ENCODE peak calls at places on chromosomes 12 and 14, in seven cellular contexts. One of them, this sample, is unnamed.

GRCh38 chr12:87988534-87988933 is 40.7 kb downstream of the C12orf50 start:
- DNase-seq in A549: no peak
- DNase-seq in HCT116: no peak
- DNase-seq in GM12878: no peak
- DNase-seq in SK-N-SH: peak; percentile 14
- DNase-seq in HepG2: no peak
- DNase-seq in GM23338: no peak
- DNase-seq in this sample: no peak

GRCh38 chr14:74472590-74472989 is 20.5 kb downstream of the NPC2 start:
- DNase-seq in A549: no peak
- DNase-seq in HCT116: no peak
- DNase-seq in GM12878: no peak
- DNase-seq in SK-N-SH: no peak
- DNase-seq in HepG2: no peak
- DNase-seq in GM23338: no peak
- DNase-seq in this sample: no peak

GRCh38 chr12:27709932-27710591 is 570 bp upstream of the MRPS35 start:
- DNase-seq in A549: no peak
- DNase-seq in HCT116: no peak
- DNase-seq in GM12878: peak; percentile 9
- DNase-seq in SK-N-SH: no peak
- DNase-seq in HepG2: peak; percentile 66
- DNase-seq in GM23338: no peak
- DNase-seq in this sample: no peak

GRCh38 chr12:49502590-49502989 is 36.2 kb upstream of the KCNH3 start:
- DNase-seq in A549: no peak
- DNase-seq in HCT116: no peak
- DNase-seq in GM12878: no peak
- DNase-seq in SK-N-SH: no peak
- DNase-seq in HepG2: no peak
- DNase-seq in GM23338: no peak
- DNase-seq in this sample: no peak

GRCh38 chr14:89992273-89992672 is 36.5 kb downstream of the TDP1 start:
- DNase-seq in A549: no peak
- DNase-seq in HCT116: no peak
- DNase-seq in GM12878: no peak
- DNase-seq in SK-N-SH: no peak
- DNase-seq in HepG2: no peak
- DNase-seq in GM23338: no peak
- DNase-seq in this sample: no peak

GRCh38 chr12:107917912-107918800 is 143.7 kb downstream of the ASCL4 start:
- DNase-seq in A549: peak; percentile 54
- DNase-seq in HCT116: peak; percentile 32
- DNase-seq in GM12878: no peak
- DNase-seq in SK-N-SH: peak; percentile 69
- DNase-seq in HepG2: peak; percentile 23
- DNase-seq in GM23338: peak; percentile 89
- DNase-seq in this sample: peak; percentile 5

GRCh38 chr12:70393787-70394519 is 27.9 kb downstream of the KCNMB4 start:
- DNase-seq in A549: no peak
- DNase-seq in HCT116: no peak
- DNase-seq in GM12878: no peak
- DNase-seq in SK-N-SH: no peak
- DNase-seq in HepG2: no peak
- DNase-seq in GM23338: no peak
- DNase-seq in this sample: no peak

GRCh38 chr12:12946686-12947355 is 5.1 kb downstream of the GPRC5D start:
- DNase-seq in A549: no peak
- DNase-seq in HCT116: no peak
- DNase-seq in GM12878: no peak
- DNase-seq in SK-N-SH: no peak
- DNase-seq in HepG2: peak; percentile 89
- DNase-seq in GM23338: no peak
- DNase-seq in this sample: no peak

GRCh38 chr14:22901799-22902198 is 17.1 kb downstream of the RBM23 start:
- DNase-seq in A549: no peak
- DNase-seq in HCT116: no peak
- DNase-seq in GM12878: no peak
- DNase-seq in SK-N-SH: no peak
- DNase-seq in HepG2: no peak
- DNase-seq in GM23338: no peak
- DNase-seq in this sample: no peak

GRCh38 chr12:113347892-113348291 is 10.5 kb upstream of the PLBD2 start:
- DNase-seq in A549: no peak
- DNase-seq in HCT116: no peak
- DNase-seq in GM12878: no peak
- DNase-seq in SK-N-SH: no peak
- DNase-seq in HepG2: no peak
- DNase-seq in GM23338: no peak
- DNase-seq in this sample: no peak

GRCh38 chr14:91138511-91139359 is 24.9 kb downstream of the DGLUCY start:
- DNase-seq in A549: peak; percentile 28
- DNase-seq in HCT116: no peak
- DNase-seq in GM12878: no peak
- DNase-seq in SK-N-SH: no peak
- DNase-seq in HepG2: peak; percentile 40
- DNase-seq in GM23338: peak; percentile 80
- DNase-seq in this sample: peak; percentile 67

GRCh38 chr12:69243099-69244084 is 4.0 kb downstream of the CPSF6 start:
- DNase-seq in A549: no peak
- DNase-seq in HCT116: no peak
- DNase-seq in GM12878: peak; percentile 41
- DNase-seq in SK-N-SH: no peak
- DNase-seq in HepG2: no peak
- DNase-seq in GM23338: no peak
- DNase-seq in this sample: no peak

GRCh38 chr12:34292736-34293625 is 270.7 kb downstream of the ALG10 start:
- DNase-seq in A549: no peak
- DNase-seq in HCT116: no peak
- DNase-seq in GM12878: no peak
- DNase-seq in SK-N-SH: no peak
- DNase-seq in HepG2: peak; percentile 5
- DNase-seq in GM23338: peak; percentile 33
- DNase-seq in this sample: no peak

GRCh38 chr14:39015360-39015961 is 87.6 kb downstream of the SEC23A start:
- DNase-seq in A549: peak; percentile 46
- DNase-seq in HCT116: peak; percentile 28
- DNase-seq in GM12878: no peak
- DNase-seq in SK-N-SH: peak; percentile 34
- DNase-seq in HepG2: peak; percentile 84
- DNase-seq in GM23338: peak; percentile 75
- DNase-seq in this sample: no peak

GRCh38 chr12:123005081-123005626 is 24.7 kb downstream of the ARL6IP4 start:
- DNase-seq in A549: no peak
- DNase-seq in HCT116: no peak
- DNase-seq in GM12878: no peak
- DNase-seq in SK-N-SH: no peak
- DNase-seq in HepG2: no peak
- DNase-seq in GM23338: no peak
- DNase-seq in this sample: no peak

GRCh38 chr12:121805800-121806555 is 2.2 kb downstream of the SETD1B start:
- DNase-seq in A549: no peak
- DNase-seq in HCT116: no peak
- DNase-seq in GM12878: no peak
- DNase-seq in SK-N-SH: no peak
- DNase-seq in HepG2: no peak
- DNase-seq in GM23338: no peak
- DNase-seq in this sample: peak; percentile 26
- H3K27ac ChIP-seq in A549: peak overlapping the region; percentile 100
- H3K27ac ChIP-seq in HCT116: peak overlapping the region; percentile 27
- H3K27ac ChIP-seq in GM12878: peak overlapping the region; percentile 48
- H3K27ac ChIP-seq in SK-N-SH: peak overlapping the region; percentile 22
- H3K27ac ChIP-seq in HepG2: peak overlapping the region; percentile 40
- H3K27ac ChIP-seq in GM23338: no peak overlapping the region
- H3K27ac ChIP-seq in this sample: peak overlapping the region; percentile 91

GRCh38 chr12:124718052-124718451 is 145.6 kb downstream of the SCARB1 start:
- DNase-seq in A549: no peak
- DNase-seq in HCT116: no peak
- DNase-seq in GM12878: no peak
- DNase-seq in SK-N-SH: no peak
- DNase-seq in HepG2: no peak
- DNase-seq in GM23338: no peak
- DNase-seq in this sample: no peak

GRCh38 chr12:124721501-124722154 is 142.0 kb downstream of the SCARB1 start:
- DNase-seq in A549: no peak
- DNase-seq in HCT116: no peak
- DNase-seq in GM12878: no peak
- DNase-seq in SK-N-SH: no peak
- DNase-seq in HepG2: no peak
- DNase-seq in GM23338: no peak
- DNase-seq in this sample: no peak

GRCh38 chr12:124720687-124721500 is 142.8 kb downstream of the SCARB1 start:
- DNase-seq in A549: no peak
- DNase-seq in HCT116: no peak
- DNase-seq in GM12878: no peak
- DNase-seq in SK-N-SH: peak; percentile 83
- DNase-seq in HepG2: no peak
- DNase-seq in GM23338: no peak
- DNase-seq in this sample: no peak

GRCh38 chr12:124718458-124718857 is 145.2 kb downstream of the SCARB1 start:
- DNase-seq in A549: no peak
- DNase-seq in HCT116: no peak
- DNase-seq in GM12878: no peak
- DNase-seq in SK-N-SH: no peak
- DNase-seq in HepG2: no peak
- DNase-seq in GM23338: no peak
- DNase-seq in this sample: no peak

DNA sequence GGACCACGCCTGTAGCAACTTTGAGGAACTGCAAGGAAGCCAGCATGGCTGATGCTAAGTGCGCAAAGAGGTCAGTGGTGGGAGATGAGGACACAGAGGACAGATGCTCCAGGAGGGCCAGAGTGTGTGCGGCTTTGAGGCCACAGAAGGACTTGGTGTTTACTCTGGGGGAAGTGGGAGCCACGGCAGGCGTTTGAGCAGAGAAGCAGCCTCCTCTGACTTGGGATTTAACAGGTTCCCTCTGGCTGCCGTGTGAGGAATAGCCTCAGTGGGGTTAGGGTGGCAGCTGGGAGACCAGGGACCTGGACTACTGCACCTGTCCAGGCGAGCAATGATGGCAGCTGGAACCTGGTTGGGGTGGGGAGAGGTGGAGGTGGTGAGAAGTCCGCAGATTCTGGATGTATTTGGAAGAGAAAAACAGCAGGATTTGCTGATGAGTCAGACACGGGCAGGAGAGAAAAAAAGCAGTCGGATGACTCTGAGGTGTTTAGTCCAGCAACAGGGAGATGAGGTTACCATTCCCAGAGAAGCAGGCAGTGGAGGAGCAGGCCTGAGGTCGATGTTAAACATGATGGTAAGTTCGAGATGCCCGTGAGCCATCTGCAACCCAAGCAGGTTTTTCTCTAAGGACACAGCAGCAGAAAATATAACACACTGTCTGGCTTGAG is 143.5 kb downstream of the SCARB1 start:
- DNase-seq in A549: peak; percentile 41
- DNase-seq in HCT116: no peak
- DNase-seq in GM12878: no peak
- DNase-seq in SK-N-SH: no peak
- DNase-seq in HepG2: no peak
- DNase-seq in GM23338: no peak
- DNase-seq in this sample: no peak
- TF ChIP-seq REST in A549: no peak
- TF ChIP-seq REST in HCT116: no peak
- TF ChIP-seq REST in GM12878: no peak
- TF ChIP-seq REST in SK-N-SH: no peak
- TF ChIP-seq REST in HepG2: no peak
- TF ChIP-seq REST in GM23338: no peak
- TF ChIP-seq REST in this sample: no peak

GRCh38 chr12:60107992-60108391 is 512.2 kb downstream of the SLC16A7 start:
- DNase-seq in A549: no peak
- DNase-seq in HCT116: no peak
- DNase-seq in GM12878: no peak
- DNase-seq in SK-N-SH: no peak
- DNase-seq in HepG2: no peak
- DNase-seq in GM23338: no peak
- DNase-seq in this sample: no peak

GRCh38 chr12:60101715-60102114 is 505.9 kb downstream of the SLC16A7 start:
- DNase-seq in A549: no peak
- DNase-seq in HCT116: no peak
- DNase-seq in GM12878: no peak
- DNase-seq in SK-N-SH: no peak
- DNase-seq in HepG2: no peak
- DNase-seq in GM23338: no peak
- DNase-seq in this sample: no peak

GRCh38 chr12:60100852-60101251 is 505.0 kb downstream of the SLC16A7 start:
- DNase-seq in A549: no peak
- DNase-seq in HCT116: no peak
- DNase-seq in GM12878: no peak
- DNase-seq in SK-N-SH: no peak
- DNase-seq in HepG2: no peak
- DNase-seq in GM23338: no peak
- DNase-seq in this sample: no peak

GRCh38 chr12:60112063-60112462 is 516.2 kb downstream of the SLC16A7 start:
- DNase-seq in A549: no peak
- DNase-seq in HCT116: no peak
- DNase-seq in GM12878: no peak
- DNase-seq in SK-N-SH: no peak
- DNase-seq in HepG2: no peak
- DNase-seq in GM23338: no peak
- DNase-seq in this sample: no peak

GRCh38 chr12:60106207-60106606 is 510.4 kb downstream of the SLC16A7 start:
- DNase-seq in A549: no peak
- DNase-seq in HCT116: no peak
- DNase-seq in GM12878: no peak
- DNase-seq in SK-N-SH: no peak
- DNase-seq in HepG2: no peak
- DNase-seq in GM23338: no peak
- DNase-seq in this sample: no peak
- TF ChIP-seq CTCF in A549: peak; percentile 52
- TF ChIP-seq CTCF in HCT116: peak; percentile 19
- TF ChIP-seq CTCF in GM12878: no peak
- TF ChIP-seq CTCF in SK-N-SH: peak; percentile 69
- TF ChIP-seq CTCF in HepG2: no peak
- TF ChIP-seq CTCF in GM23338: no peak
- TF ChIP-seq CTCF in this sample: no peak

GRCh38 chr12:121748571-121749265 is 36.2 kb downstream of the TMEM120B start:
- DNase-seq in A549: peak; percentile 85
- DNase-seq in HCT116: no peak
- DNase-seq in GM12878: no peak
- DNase-seq in SK-N-SH: no peak
- DNase-seq in HepG2: peak; percentile 88
- DNase-seq in GM23338: peak; percentile 35
- DNase-seq in this sample: no peak

GRCh38 chr12:121749267-121749666 is 36.7 kb downstream of the TMEM120B start:
- DNase-seq in A549: no peak
- DNase-seq in HCT116: no peak
- DNase-seq in GM12878: no peak
- DNase-seq in SK-N-SH: no peak
- DNase-seq in HepG2: no peak
- DNase-seq in GM23338: no peak
- DNase-seq in this sample: no peak

GRCh38 chr12:121751034-121751433 is 38.5 kb downstream of the TMEM120B start:
- DNase-seq in A549: no peak
- DNase-seq in HCT116: no peak
- DNase-seq in GM12878: no peak
- DNase-seq in SK-N-SH: no peak
- DNase-seq in HepG2: no peak
- DNase-seq in GM23338: no peak
- DNase-seq in this sample: no peak

GRCh38 chr12:121751716-121752351 is 39.3 kb downstream of the TMEM120B start:
- DNase-seq in A549: no peak
- DNase-seq in HCT116: no peak
- DNase-seq in GM12878: no peak
- DNase-seq in SK-N-SH: no peak
- DNase-seq in HepG2: no peak
- DNase-seq in GM23338: no peak
- DNase-seq in this sample: no peak

GRCh38 chr12:121750507-121750955 is 38.0 kb downstream of the TMEM120B start:
- DNase-seq in A549: no peak
- DNase-seq in HCT116: no peak
- DNase-seq in GM12878: no peak
- DNase-seq in SK-N-SH: no peak
- DNase-seq in HepG2: no peak
- DNase-seq in GM23338: no peak
- DNase-seq in this sample: no peak
- H3K27ac ChIP-seq in A549: peak overlapping the region; percentile 87
- H3K27ac ChIP-seq in HCT116: no peak overlapping the region
- H3K27ac ChIP-seq in GM12878: no peak overlapping the region
- H3K27ac ChIP-seq in SK-N-SH: no peak overlapping the region
- H3K27ac ChIP-seq in HepG2: no peak overlapping the region
- H3K27ac ChIP-seq in GM23338: no peak overlapping the region
- H3K27ac ChIP-seq in this sample: no peak overlapping the region

This sample was measured in HL-60.